ENCODE peak calls at places on chromosomes 12 and 14, in four cellular contexts. M is esophagus muscularis mucosa, D is uterus, I is adrenal gland. T is an unnamed sample.

GRCh38 chr14:23115492-23115850 is 3.6 kb downstream of the CEBPE start:
- DNase-seq in M (no peak), D (no peak), I (no peak), T (no peak)

GRCh38 chr12:87086118-87086891 is 830.1 kb upstream of the MGAT4C start:
- DNase-seq in M (no peak), D (no peak), I (no peak), T (peak)

GRCh38 chr12:131391399-131391798 is 319.5 kb upstream of the SFSWAP start:
- DNase-seq in M (no peak), D (no peak), I (no peak), T (no peak)

GRCh38 chr12:13436696-13437391 is 240.3 kb downstream of the EMP1 start:
- DNase-seq in M (no peak), D (no peak), I (no peak), T (peak)

GRCh38 chr12:48973992-48974673 is 2.6 kb upstream of the WNT10B start:
- DNase-seq in M (no peak), D (no peak), I (no peak), T (peak)

GRCh38 chr12:10722502-10722904 is 620 bp downstream of the YBX3 start:
- DNase-seq in M (no peak), D (peak), I (peak), T (peak)

GRCh38 chr12:50637870-50638481 is 125.9 kb upstream of the ATF1 start:
- DNase-seq in M (no peak), D (no peak), I (no peak), T (peak)

GRCh38 chr14:64704145-64704742 is at the start of gene PLEKHG3:
- DNase-seq in M (no peak), D (peak), I (peak), T (peak)

GRCh38 chr12:122128481-122128880 is 45.5 kb downstream of the IL31 start:
- DNase-seq in M (no peak), D (no peak), I (no peak), T (no peak)

GRCh38 chr12:72511906-72512305 is 239.7 kb downstream of the TRHDE start:
- DNase-seq in M (no peak), D (no peak), I (no peak), T (peak)

GRCh38 chr12:56629459-56630179 is 507 bp downstream of the BAZ2A start:
- DNase-seq in M (no peak), D (peak), I (peak), T (no peak)

GRCh38 chr14:50821471-50822464 is 9.2 kb downstream of the NIN start:
- DNase-seq in M (peak), D (no peak), I (no peak), T (no peak)

GRCh38 chr12:94980577-94980976 is 22.9 kb downstream of the NDUFA12 start:
- DNase-seq in M (no peak), D (no peak), I (no peak), T (peak)

GRCh38 chr12:5391638-5392037 is 40.3 kb upstream of the NTF3 start:
- DNase-seq in M (peak), D (no peak), I (no peak), T (peak)

GRCh38 chr14:101004176-101004575 is 100.7 kb upstream of the RTL1 start:
- DNase-seq in M (no peak), D (no peak), I (no peak), T (no peak)

GRCh38 chr12:125211464-125211863 is 146.2 kb downstream of the AACS start:
- DNase-seq in M (no peak), D (no peak), I (no peak), T (no peak)

GRCh38 chr12:108169671-108170070 is 40.6 kb downstream of the WSCD2 start:
- DNase-seq in M (no peak), D (no peak), I (no peak), T (no peak)

GRCh38 chr12:32030151-32030550 is 70.9 kb downstream of the RESF1 start:
- DNase-seq in M (no peak), D (no peak), I (no peak), T (no peak)

GRCh38 chr14:69485261-69485660 is 733 bp downstream of the PLEKHD1 start:
- DNase-seq in M (no peak), D (no peak), I (no peak), T (no peak)

GRCh38 chr14:68408680-68409079 is 384.2 kb downstream of the ZFP36L1 start:
- DNase-seq in M (no peak), D (no peak), I (no peak), T (peak)

GRCh38 chr12:5648692-5649338 is 216.9 kb downstream of the NTF3 start:
- DNase-seq in M (no peak), D (no peak), I (no peak), T (peak)

GRCh38 chr12:105451211-105451610 is 120.7 kb downstream of the C12orf75 start:
- DNase-seq in M (no peak), D (no peak), I (no peak), T (peak)

GRCh38 chr12:32661706-32662105 is 17.4 kb upstream of the DNM1L start:
- DNase-seq in M (no peak), D (no peak), I (no peak), T (no peak)

GRCh38 chr14:103716091-103716801 is 636 bp downstream of the ZFYVE21 start:
- DNase-seq in M (no peak), D (no peak), I (peak), T (no peak)

GRCh38 chr12:116441292-116441691 is 117.9 kb upstream of the MAP1LC3B2 start:
- DNase-seq in M (no peak), D (no peak), I (no peak), T (peak)

GRCh38 chr14:94394594-94395305 is 6.3 kb upstream of the SERPINA1 start:
- DNase-seq in M (no peak), D (no peak), I (no peak), T (peak)

GRCh38 chr14:68627868-68628604 is 164.8 kb downstream of the ZFP36L1 start:
- DNase-seq in M (peak), D (no peak), I (peak), T (no peak)

GRCh38 chr12:104751594-104751993 is 206.5 kb downstream of the SLC41A2 start:
- DNase-seq in M (no peak), D (no peak), I (no peak), T (no peak)

GRCh38 chr14:66105819-66106218 is 380.4 kb upstream of the CCDC196 start:
- DNase-seq in M (no peak), D (no peak), I (no peak), T (no peak)

GRCh38 chr14:64209428-64210165 is 84.6 kb downstream of the ESR2 start:
- DNase-seq in M (no peak), D (no peak), I (no peak), T (peak)

GRCh38 chr12:54217774-54218221 is 29.0 kb upstream of the SMUG1 start:
- DNase-seq in M (no peak), D (no peak), I (no peak), T (no peak)

GRCh38 chr12:108826115-108826806 is 31.1 kb downstream of the SSH1 start:
- DNase-seq in M (no peak), D (peak), I (peak), T (peak)

DNA sequence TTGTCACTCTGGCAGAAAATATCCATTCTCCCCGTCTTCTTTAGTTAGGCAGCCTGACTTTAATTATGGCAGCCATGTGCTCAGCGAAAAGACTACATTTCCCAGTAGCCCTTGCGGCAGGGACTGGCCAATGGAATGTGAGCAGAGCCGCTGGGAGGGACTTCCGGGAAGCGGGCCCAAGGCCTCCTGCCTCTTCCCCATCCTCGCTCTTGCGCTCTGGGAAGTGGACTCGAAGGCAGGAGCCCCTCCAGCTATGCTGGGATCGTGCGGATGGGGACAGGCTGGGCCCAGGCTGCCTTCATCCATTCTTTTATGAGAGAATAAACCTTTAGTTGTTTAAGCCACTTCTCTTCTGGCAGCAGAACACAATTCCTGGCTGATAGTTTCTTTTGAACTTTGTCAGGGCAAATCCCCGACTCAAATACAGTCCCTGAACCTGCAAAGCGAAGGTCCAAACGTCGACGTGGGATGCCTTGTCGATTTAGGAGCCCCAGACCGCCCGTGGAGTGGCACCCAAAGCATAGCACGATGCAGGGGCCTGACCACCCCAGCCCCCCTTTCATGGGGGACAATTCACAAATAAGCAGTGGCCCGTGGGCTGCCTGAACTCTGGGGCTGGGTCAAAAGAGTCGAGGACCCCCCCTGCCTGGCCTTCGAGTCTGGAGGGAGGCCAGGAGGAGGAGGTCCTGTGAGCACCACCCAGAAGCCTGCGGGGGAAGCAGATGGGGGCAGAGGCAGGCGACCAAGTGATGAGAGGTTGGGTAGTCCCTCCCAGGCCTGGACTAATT is 15.6 kb upstream of the LRTM2 start:
- DNase-seq in M (peak), D (peak), I (peak), T (peak)
- TF ChIP-seq POLR2A in M (no peak), D (peak), I (no peak), T (no peak)

DNA sequence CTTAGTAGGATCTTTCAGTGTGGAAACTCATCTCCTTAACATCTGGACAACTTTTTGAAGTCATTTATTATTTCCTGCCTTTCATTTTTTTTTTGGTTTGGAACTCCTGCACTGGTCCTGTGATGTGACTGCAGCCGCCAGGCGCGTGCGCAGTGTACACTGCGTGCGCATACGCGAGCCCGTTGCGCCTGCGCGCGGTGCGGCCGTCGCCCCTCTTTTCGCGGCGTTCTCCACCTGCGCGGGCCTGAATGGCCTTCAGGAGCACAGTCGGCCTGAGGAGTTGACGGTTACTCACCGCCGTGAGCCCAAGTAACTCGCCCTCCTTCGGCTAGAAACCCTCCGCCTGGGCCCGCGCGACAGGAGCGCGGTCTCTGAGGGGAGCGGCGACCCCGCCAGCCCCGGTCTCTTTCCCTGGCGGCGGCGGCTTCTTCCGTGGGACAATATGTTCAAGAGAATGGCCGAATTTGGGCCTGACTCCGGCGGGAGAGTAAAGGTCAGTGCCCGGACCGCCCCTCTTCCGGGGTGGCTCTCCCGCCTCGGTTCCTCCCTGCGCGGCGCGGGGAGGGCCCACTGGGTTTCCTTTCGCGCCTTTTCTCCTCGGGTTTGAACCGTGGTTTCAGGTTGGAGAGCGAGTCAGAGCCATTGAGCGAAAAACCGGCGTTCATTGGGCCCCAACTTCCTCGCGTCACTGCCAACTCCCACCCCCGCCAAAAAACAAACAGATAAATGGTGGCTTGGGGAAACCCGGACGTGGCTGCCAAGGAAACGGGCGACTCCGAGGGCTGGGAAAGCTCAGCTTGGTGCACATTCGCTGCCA is at the start of gene YEATS4:
- DNase-seq in M (peak), D (peak), I (peak), T (peak)
- TF ChIP-seq POLR2A in M (peak), D (peak), I (no peak), T (peak)

GRCh38 chr14:75578099-75578785 is at the start of gene FLVCR2:
- DNase-seq in M (peak), D (peak), I (peak), T (peak)
- TF ChIP-seq POLR2A in M (no peak), D (peak), I (peak), T (peak)

GRCh38 chr12:47216150-47216677 is 136.5 kb upstream of the AMIGO2 start:
- DNase-seq in M (no peak), D (no peak), I (no peak), T (no peak)
- TF ChIP-seq POLR2A in M (no peak), D (no peak), I (no peak), T (no peak)

DNA sequence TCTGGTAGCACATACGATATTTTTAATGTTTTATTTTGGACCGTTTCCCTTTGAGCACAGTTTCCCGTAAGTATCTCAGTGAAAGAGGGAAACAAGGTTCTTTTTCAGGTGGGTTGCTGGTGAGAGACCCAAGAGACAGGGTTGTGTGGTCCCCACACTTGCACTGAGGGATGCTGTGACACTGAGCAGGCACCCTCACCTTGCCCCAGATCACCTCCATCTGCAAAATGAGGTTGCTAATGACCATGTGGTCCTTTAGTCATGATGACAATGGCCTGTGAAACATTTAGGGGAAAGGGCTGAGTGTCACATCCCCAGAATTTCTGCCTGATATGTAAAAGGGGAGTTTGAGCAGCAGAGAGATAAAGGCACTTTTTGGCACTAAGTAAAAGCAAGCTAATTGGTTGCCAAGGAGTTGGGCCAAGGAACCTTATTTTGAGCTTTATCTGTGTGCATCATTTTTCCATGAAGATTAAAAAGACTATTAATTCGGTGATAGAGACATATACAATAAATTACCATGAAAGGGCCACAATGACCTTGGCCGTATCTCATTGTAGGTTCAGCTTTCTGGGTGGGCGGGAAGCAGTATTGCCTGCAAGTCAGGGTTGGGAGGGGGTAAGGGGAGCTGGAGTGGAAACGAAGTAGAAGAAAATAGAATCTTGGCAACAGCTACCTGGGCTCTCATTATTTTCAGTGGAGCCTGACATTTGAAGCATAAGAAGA is 4.5 kb downstream of the CCND2 start:
- DNase-seq in M (peak), D (no peak), I (peak), T (no peak)
- TF ChIP-seq POLR2A in M (no peak), D (no peak), I (no peak), T (no peak)

GRCh38 chr14:89953602-89954001 is 928 bp downstream of the EFCAB11 start:
- DNase-seq in M (no peak), D (no peak), I (no peak), T (no peak)

GRCh38 chr14:89955418-89956293 is at the start of gene TDP1:
- DNase-seq in M (peak), D (peak), I (peak), T (peak)

GRCh38 chr14:89952581-89952980 is 1.9 kb downstream of the EFCAB11 start:
- DNase-seq in M (no peak), D (no peak), I (no peak), T (no peak)

GRCh38 chr14:89955022-89955414 is 488 bp upstream of the EFCAB11 start:
- DNase-seq in M (no peak), D (no peak), I (no peak), T (no peak)

DNA sequence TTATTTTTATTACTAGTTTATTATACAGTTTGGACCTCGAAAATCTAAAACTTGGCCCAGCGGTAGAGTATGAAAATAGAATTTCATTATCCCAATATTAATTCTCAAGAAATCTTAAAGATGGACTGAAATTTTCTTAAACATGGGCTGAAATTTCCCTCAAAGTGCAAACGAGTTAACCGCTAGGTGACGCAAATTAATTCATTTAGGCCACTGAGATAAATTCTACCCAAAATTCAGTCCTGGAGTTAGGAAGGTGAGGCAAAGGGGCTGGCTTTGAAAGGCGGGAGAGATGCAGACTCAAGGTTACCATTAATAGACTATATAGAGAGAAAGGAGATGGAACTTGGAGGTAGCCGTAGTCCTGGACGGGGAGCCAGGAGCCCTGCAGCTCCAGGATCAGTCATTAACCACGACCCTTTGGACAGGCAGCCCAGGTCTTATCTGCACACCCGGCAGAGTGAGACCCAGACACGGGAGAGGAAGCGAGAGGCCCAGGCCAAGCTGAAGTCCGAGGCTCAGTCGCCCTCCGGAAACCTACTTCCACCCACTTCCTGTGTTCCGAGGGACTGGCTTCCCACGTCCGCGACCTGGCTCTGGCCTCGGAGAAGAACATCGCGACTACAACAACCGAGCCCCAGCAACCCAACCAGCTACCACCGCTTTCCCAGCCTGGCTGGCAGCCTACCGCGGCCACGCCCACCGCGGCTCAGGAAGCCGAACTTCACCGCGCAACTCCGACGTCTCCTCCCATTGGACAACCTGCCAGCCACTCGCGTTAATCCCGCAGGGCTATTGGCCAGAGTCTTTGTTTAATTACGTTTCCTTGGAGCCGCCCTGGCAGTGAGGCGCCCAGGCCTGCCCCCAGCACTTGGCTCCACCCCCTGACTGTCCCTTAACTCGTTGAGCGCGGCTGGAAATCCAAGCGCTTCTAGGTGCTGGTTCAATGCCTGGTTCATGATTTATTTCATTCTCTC is at the start of gene EFCAB11:
- DNase-seq in M (peak), D (peak), I (peak), T (peak)
- TF ChIP-seq POLR2A in M (no peak), D (no peak), I (no peak), T (peak)

GRCh38 chr14:99175331-99176155 is 96.5 kb downstream of the BCL11B start:
- DNase-seq in M (no peak), D (no peak), I (no peak), T (no peak)
- TF ChIP-seq POLR2A in M (no peak), D (no peak), I (no peak), T (no peak)